ENCODE peak calls at places on chromosomes 11 and 22, in nine cellular contexts. M, K, F, B, T, D, E, Z and C are unnamed samples. For H3K36me3, the result is how much of the 10 kb centered on the place peaks cover.

GRCh38 chr22:46035742-46036557 is 59.0 kb upstream of the WNT7B start:
- DNase-seq in M (peak), E (peak), D (peak), K (peak), T (peak), Z (peak), F (peak), B (peak), C (peak)

GRCh38 chr22:46915978-46916730 is 153.7 kb downstream of the TBC1D22A start:
- DNase-seq in B (no peak), D (no peak), T (no peak), M (no peak), Z (no peak), K (no peak), E (no peak), F (no peak), C (no peak)

GRCh38 chr22:36417281-36417686 is 29.5 kb upstream of the MYH9 start:
- DNase-seq in B (no peak), M (no peak), D (no peak), Z (peak), F (no peak), T (no peak), E (peak), K (peak), C (no peak)

GRCh38 chr11:107710301-107710700 is 1.6 kb downstream of the SLN start:
- DNase-seq in M (no peak), F (no peak), D (no peak), E (no peak), B (no peak), K (no peak), T (no peak), Z (no peak), C (no peak)

GRCh38 chr11:93131709-93132108 is 66.1 kb downstream of the SLC36A4 start:
- DNase-seq in T (no peak), B (no peak), K (no peak), M (no peak), F (no peak), Z (no peak), D (peak), E (no peak), C (no peak)

GRCh38 chr11:116853461-116854073 is 16.1 kb upstream of the APOA1 start:
- DNase-seq in E (no peak), T (peak), K (no peak), B (no peak), Z (no peak), D (peak), M (no peak), F (no peak), C (no peak)

GRCh38 chr22:27135582-27135981 is 478.2 kb downstream of the MIAT start:
- DNase-seq in T (peak), K (no peak), F (no peak), Z (no peak), D (no peak), B (no peak), E (no peak), M (no peak), C (no peak)

GRCh38 chr11:55852141-55852540 is 13.6 kb downstream of the OR5D16 start:
- DNase-seq in T (no peak), B (no peak), K (no peak), F (no peak), E (no peak), Z (no peak), M (no peak), D (no peak), C (no peak)

GRCh38 chr11:112485280-112485679 is 224.6 kb upstream of the PLET1 start:
- DNase-seq in Z (no peak), M (no peak), B (no peak), D (no peak), T (no peak), F (no peak), K (no peak), E (no peak), C (no peak)

GRCh38 chr11:62613275-62613864 is 313 bp downstream of the ROM1 start:
- DNase-seq in K (no peak), E (peak), M (no peak), B (no peak), Z (no peak), D (no peak), F (no peak), T (no peak), C (no peak)

GRCh38 chr11:12694182-12694531 is 19.9 kb downstream of the TEAD1 start:
- DNase-seq in F (no peak), M (no peak), Z (peak), E (no peak), B (no peak), D (no peak), T (no peak), K (peak), C (no peak)

GRCh38 chr11:7936615-7937014 is 4.9 kb downstream of the OR10A3 start:
- DNase-seq in F (no peak), B (peak), M (no peak), D (no peak), T (no peak), E (peak), K (no peak), Z (no peak), C (no peak)

GRCh38 chr11:27012254-27012921 is 18.5 kb downstream of the FIBIN start:
- DNase-seq in D (peak), T (peak), F (no peak), M (no peak), B (no peak), Z (no peak), E (no peak), K (peak), C (no peak)

GRCh38 chr11:36002196-36002595 is 58.3 kb downstream of the LDLRAD3 start:
- DNase-seq in K (peak), D (peak), F (peak), T (no peak), E (no peak), B (no peak), M (no peak), Z (no peak), C (no peak)

GRCh38 chr11:61725632-61726280 is 26.7 kb upstream of the MYRF start:
- DNase-seq in B (no peak), E (no peak), Z (no peak), D (no peak), M (no peak), T (peak), K (no peak), F (no peak), C (no peak)

GRCh38 chr11:117535870-117536411 is 208.3 kb downstream of the CEP164 start:
- DNase-seq in T (no peak), K (no peak), M (no peak), E (no peak), B (no peak), Z (no peak), F (no peak), D (no peak), C (no peak)

GRCh38 chr11:102603576-102603975 is 21.6 kb downstream of the MMP20 start:
- DNase-seq in M (no peak), B (no peak), K (no peak), Z (no peak), D (no peak), T (no peak), E (no peak), F (no peak), C (no peak)

GRCh38 chr22:44818727-44819126 is 66.4 kb downstream of the ARHGAP8 start:
- DNase-seq in M (no peak), Z (no peak), E (no peak), B (no peak), T (no peak), D (no peak), F (no peak), K (no peak), C (no peak)

GRCh38 chr11:1437500-1437899 is 47.8 kb downstream of the BRSK2 start:
- DNase-seq in Z (no peak), M (peak), F (no peak), B (peak), E (peak), K (no peak), T (peak), D (peak), C (no peak)

GRCh38 chr22:23722168-23722567 is 28.7 kb downstream of the ZNF70 start:
- DNase-seq in Z (no peak), T (no peak), M (no peak), D (no peak), F (no peak), B (no peak), K (no peak), E (no peak), C (no peak)

GRCh38 chr22:28997342-28997741 is 64.3 kb downstream of the C22orf31 start:
- DNase-seq in B (no peak), K (no peak), Z (no peak), M (no peak), T (no peak), E (no peak), D (no peak), F (no peak), C (no peak)

GRCh38 chr11:5938603-5938965 is 3.5 kb upstream of the OR56A3 start:
- DNase-seq in F (no peak), E (no peak), D (no peak), K (no peak), T (no peak), Z (no peak), B (no peak), M (no peak), C (no peak)

GRCh38 chr22:48233586-48233985 is 1471.1 kb downstream of the TBC1D22A start:
- DNase-seq in B (no peak), M (no peak), T (no peak), Z (no peak), F (no peak), D (no peak), K (no peak), E (no peak), C (no peak)

GRCh38 chr11:71336176-71336995 is 84.0 kb upstream of the SHANK2 start:
- DNase-seq in F (no peak), B (no peak), K (no peak), D (no peak), M (no peak), T (no peak), E (no peak), Z (no peak), C (no peak)

GRCh38 chr11:88175707-88176066 is 444 bp upstream of the RAB38 start:
- DNase-seq in F (no peak), M (no peak), E (no peak), K (no peak), Z (no peak), B (no peak), D (no peak), T (no peak), C (no peak)

GRCh38 chr11:75352417-75353206 is 1.2 kb upstream of the ARRB1 start:
- DNase-seq in E (peak), M (peak), Z (peak), D (no peak), F (no peak), B (peak), T (no peak), K (peak), C (peak)

GRCh38 chr11:75867778-75868374 is 52.9 kb downstream of the UVRAG start:
- DNase-seq in D (peak), E (no peak), F (no peak), T (peak), B (no peak), M (no peak), K (no peak), Z (no peak), C (no peak)

GRCh38 chr11:66371627-66372415 is at the start of gene SLC29A2:
- DNase-seq in T (no peak), B (peak), M (peak), F (peak), K (peak), D (peak), Z (peak), E (peak), C (peak)

GRCh38 chr11:12478743-12479142 is 101.4 kb downstream of the PARVA start:
- DNase-seq in F (no peak), Z (no peak), M (no peak), K (no peak), B (peak), T (no peak), D (no peak), E (no peak), C (no peak)

GRCh38 chr11:44771252-44771734 is 44.5 kb downstream of the TSPAN18 start:
- DNase-seq in T (no peak), M (no peak), B (no peak), F (no peak), K (no peak), Z (no peak), E (no peak), D (no peak), C (no peak)

DNA sequence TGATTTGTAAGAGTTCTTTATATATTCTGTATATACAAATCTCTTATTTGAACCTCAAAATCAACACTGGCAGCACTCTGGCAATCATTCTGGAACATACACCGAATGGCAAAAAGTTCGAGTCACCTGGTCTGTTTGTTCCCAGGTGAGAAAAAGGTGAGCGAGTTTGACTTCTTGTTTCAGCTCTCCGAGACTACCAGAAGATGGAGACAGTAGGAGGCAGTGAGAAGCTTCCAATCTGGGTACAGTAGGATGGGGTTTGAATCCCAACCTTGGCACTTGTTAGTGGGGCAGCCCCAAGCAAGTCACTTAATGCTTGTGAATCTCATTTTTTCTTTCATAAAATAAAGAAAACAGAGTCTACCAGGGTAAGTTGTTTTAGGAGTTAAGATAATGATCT is 76.4 kb downstream of the C2CD3 start:
- DNase-seq in T (no peak), D (no peak), E (no peak), B (no peak), Z (no peak), M (no peak), K (no peak), F (no peak), C (no peak)
- H3K36me3 ChIP-seq in T (under half), D (under half), E (under half), B (under half), Z (half or more), M (under half), K (under half), F (under half), C (half or more)

GRCh38 chr11:119222891-119223290 is 16.8 kb downstream of the CBL start:
- DNase-seq in K (no peak), E (no peak), M (no peak), D (no peak), F (no peak), B (no peak), Z (no peak), T (no peak), C (no peak)
- TF ChIP-seq CTCF in K (no peak), E (no peak), M (no peak), D (no peak), F (no peak), B (no peak), Z (no peak), T (no peak), C (no peak)

DNA sequence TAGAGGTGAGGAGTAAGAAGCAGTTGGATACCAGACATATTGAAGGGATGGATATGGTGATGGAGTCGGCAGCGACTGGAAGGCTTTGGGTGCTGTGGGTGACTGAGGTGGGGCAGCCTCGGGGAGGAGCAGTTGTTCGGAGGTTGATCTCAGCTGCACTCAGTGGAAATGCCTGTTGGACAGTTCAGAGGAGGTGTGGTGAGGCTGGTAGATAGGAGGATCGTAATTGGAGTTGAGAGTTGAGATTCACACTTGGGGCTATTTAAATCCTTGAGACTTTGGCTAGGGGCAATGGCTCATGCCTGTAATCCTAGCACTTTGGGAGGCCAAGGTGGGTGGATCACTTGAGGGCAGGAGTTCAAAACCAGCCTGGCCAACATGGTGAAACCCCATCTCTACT is 6.9 kb downstream of the OTUB1 start:
- DNase-seq in K (no peak), E (no peak), B (no peak), T (no peak), D (no peak), M (no peak), F (no peak), Z (no peak), C (no peak)
- H3K27ac ChIP-seq in K (no peak), E (no peak), B (no peak), T (no peak), D (no peak), M (no peak), F (peak), Z (no peak), C (no peak)

GRCh38 chr22:19803736-19804267 is 43.2 kb downstream of the TBX1 start:
- DNase-seq in Z (peak), E (no peak), K (no peak), B (no peak), T (no peak), M (no peak), D (no peak), F (no peak), C (peak)

GRCh38 chr22:19800761-19801244 is 40.2 kb downstream of the TBX1 start:
- DNase-seq in B (no peak), F (no peak), M (peak), T (peak), Z (peak), E (no peak), K (no peak), D (no peak), C (no peak)

GRCh38 chr22:19801340-19802000 is 40.9 kb downstream of the TBX1 start:
- DNase-seq in F (no peak), E (no peak), M (no peak), T (no peak), D (no peak), B (no peak), K (no peak), Z (peak), C (no peak)

GRCh38 chr22:19802881-19803735 is 42.5 kb downstream of the TBX1 start:
- DNase-seq in T (no peak), Z (peak), E (no peak), D (no peak), B (no peak), K (no peak), F (peak), M (no peak), C (peak)

DNA sequence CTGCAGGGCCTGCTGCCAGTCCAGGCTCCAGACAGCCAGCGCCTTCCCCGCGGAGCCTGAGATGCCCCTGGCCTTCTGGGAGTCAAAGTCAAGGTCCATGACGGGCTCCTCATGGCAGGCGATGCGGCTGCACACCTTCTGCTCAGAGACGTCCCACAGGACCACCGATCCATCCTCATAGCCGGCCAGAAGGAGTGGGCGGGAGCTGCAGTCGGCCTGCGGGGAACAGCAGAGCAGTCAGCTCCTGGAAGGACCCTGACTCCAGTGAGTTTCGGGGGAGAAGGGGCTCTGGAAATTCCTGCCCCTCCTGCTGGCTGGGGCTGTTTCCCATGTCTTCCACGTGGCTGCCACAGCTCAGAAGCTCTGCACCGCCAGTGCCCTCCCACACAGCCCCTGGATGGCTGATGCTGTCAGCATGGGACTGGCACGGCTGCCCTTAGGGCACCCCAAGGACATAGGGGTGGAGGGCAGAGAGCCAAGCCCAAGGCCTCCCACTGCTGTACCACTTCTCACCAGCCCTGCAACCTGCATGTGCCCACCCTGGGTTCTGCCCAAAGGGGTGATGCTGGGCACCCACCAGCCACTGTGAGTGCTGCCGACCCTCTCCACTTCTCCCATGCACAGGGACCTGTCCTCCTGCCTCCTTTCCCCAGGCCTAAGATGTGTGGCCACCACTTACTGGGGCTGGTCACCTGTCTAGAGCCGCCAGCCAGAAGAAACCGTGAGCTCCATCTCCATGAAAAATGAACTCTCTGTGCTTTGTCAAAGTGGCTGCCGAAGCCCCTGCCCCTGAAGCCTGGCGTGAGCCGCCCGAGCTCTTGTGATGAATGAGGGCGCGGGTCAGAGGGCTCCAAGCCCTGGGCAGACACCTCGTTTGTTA is 41.7 kb downstream of the TBX1 start:
- DNase-seq in K (no peak), B (no peak), E (no peak), M (no peak), T (no peak), Z (peak), D (no peak), F (no peak), C (no peak)
- H3K36me3 ChIP-seq in K (under half), B (under half), E (under half), M (under half), T (under half), Z (under half), D (under half), F (under half), C (under half)

DNA sequence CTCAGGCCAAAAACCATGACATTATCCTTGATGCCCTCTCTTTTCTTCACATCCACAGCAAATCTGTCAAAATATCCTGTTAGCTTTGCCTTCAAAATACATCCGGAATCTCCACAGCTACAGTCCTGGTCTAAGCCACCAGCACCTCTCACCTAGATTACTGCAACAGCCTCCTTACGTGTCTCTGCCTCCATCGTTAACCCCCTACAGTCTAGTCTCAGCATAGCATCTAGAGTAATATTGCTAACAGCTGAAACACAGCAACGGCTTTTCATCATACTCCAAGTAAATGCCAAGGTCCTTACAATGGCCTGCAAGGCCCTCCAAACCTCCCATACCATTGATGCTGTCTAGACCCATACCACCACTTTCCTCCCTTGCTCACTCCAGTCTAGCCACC is 4.4 kb downstream of the TSG101 start:
- DNase-seq in B (no peak), F (no peak), E (no peak), T (no peak), K (no peak), D (peak), M (no peak), Z (no peak), C (no peak)
- TF ChIP-seq CTCF in B (no peak), F (no peak), E (no peak), T (peak), K (no peak), D (no peak), M (no peak), Z (no peak), C (no peak)

GRCh38 chr11:125514336-125515101 is 18.5 kb upstream of the FEZ1 start:
- DNase-seq in T (peak), M (no peak), F (no peak), E (no peak), Z (no peak), B (no peak), K (no peak), D (no peak), C (no peak)

GRCh38 chr11:125515102-125515439 is 19.0 kb upstream of the FEZ1 start:
- DNase-seq in B (no peak), K (no peak), D (no peak), T (no peak), Z (no peak), F (no peak), E (no peak), M (no peak), C (no peak)

GRCh38 chr11:125517116-125517804 is 21.2 kb upstream of the FEZ1 start:
- DNase-seq in E (no peak), F (no peak), Z (no peak), M (no peak), K (no peak), D (peak), B (no peak), T (peak), C (no peak)

GRCh38 chr11:125513705-125514265 is 17.7 kb upstream of the FEZ1 start:
- DNase-seq in M (no peak), B (no peak), Z (no peak), E (no peak), K (no peak), D (no peak), T (no peak), F (no peak), C (no peak)

DNA sequence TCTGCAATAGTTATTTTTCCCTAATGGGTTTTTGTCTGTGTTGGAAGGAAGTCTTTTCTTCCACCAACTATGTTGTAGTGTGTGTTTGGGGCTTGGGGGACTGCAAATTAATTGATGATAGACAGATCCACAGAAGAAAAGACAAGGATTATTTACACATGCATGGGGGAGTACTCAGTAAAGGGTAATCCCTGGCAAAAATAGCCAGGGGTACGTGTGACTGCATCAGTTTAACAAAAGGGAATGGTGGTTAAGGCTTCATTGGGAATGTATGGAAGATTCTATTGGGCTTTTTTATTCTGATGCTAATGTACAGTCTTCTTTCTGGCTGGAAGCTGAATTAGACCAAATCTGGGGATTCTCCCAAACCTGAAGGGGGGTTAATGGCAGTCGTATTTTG is 20.2 kb upstream of the FEZ1 start:
- DNase-seq in K (no peak), F (no peak), B (no peak), Z (no peak), T (no peak), D (no peak), M (no peak), E (no peak), C (no peak)
- H3K27ac ChIP-seq in K (no peak), F (no peak), B (no peak), Z (no peak), T (no peak), D (no peak), M (no peak), E (no peak), C (no peak)

GRCh38 chr11:22730319-22730718 is 63.9 kb downstream of the GAS2 start:
- DNase-seq in F (no peak), M (no peak), K (no peak), Z (no peak), B (no peak), T (no peak), D (peak), E (no peak), C (no peak)
- H3K36me3 ChIP-seq in F (under half), M (under half), K (under half), Z (under half), B (under half), T (under half), D (under half), E (under half), C (under half)